ENCODE peak calls at places on chromosome 14, in five cellular contexts. B is SK-N-SH, F is foreskin fibroblast, Z is NB4, T is A549. Y is an unnamed sample.

GRCh38 chr14:90111895-90112534 is 50.2 kb downstream of the KCNK13 start:
- DNase-seq in T (peak; percentile 24), Z (no peak), F (peak; percentile 38), B (no peak), Y (no peak)

GRCh38 chr14:25120261-25120660 is 70.3 kb upstream of the STXBP6 start:
- DNase-seq in T (no peak), B (no peak), F (no peak), Z (no peak), Y (no peak)

GRCh38 chr14:32560213-32560857 is 231.2 kb downstream of the AKAP6 start:
- DNase-seq in B (peak; percentile 59), F (peak; percentile 63), T (peak; percentile 53), Z (peak; percentile 63), Y (peak; percentile 82)

GRCh38 chr14:80669416-80669815 is 272.1 kb downstream of the CEP128 start:
- DNase-seq in B (no peak), F (no peak), T (no peak), Z (no peak), Y (no peak)

GRCh38 chr14:95316826-95317225 is 2.9 kb downstream of the CLMN start:
- DNase-seq in F (no peak), B (peak; percentile 59), T (no peak), Z (no peak), Y (no peak)

GRCh38 chr14:54589076-54589475 is 22.1 kb downstream of the SAMD4A start:
- DNase-seq in B (no peak), F (peak; percentile 75), Z (no peak), T (no peak), Y (no peak)

GRCh38 chr14:100570726-100571454 is 16.3 kb downstream of the BEGAIN start:
- DNase-seq in Z (peak; percentile 26), F (no peak), B (no peak), T (no peak), Y (no peak)

GRCh38 chr14:93033983-93034670 is 81.6 kb downstream of the ITPK1 start:
- DNase-seq in Z (peak; percentile 49), B (peak; percentile 77), T (no peak), F (no peak), Y (no peak)

GRCh38 chr14:90056821-90057220 is 5.0 kb upstream of the KCNK13 start:
- DNase-seq in T (no peak), B (no peak), Z (no peak), F (no peak), Y (no peak)

GRCh38 chr14:98231210-98231609 is 1040.8 kb downstream of the BCL11B start:
- DNase-seq in Z (no peak), F (no peak), T (no peak), B (no peak), Y (no peak)

GRCh38 chr14:101224356-101225115 is 321.0 kb upstream of the RTL1 start:
- DNase-seq in F (no peak), T (no peak), Z (no peak), B (peak; percentile 78), Y (no peak)

GRCh38 chr14:66017960-66018359 is 468.2 kb upstream of the CCDC196 start:
- DNase-seq in T (no peak), F (no peak), B (no peak), Z (no peak), Y (peak; percentile 12)

GRCh38 chr14:22549981-22550670 is 38.9 kb downstream of the DAD1 start:
- DNase-seq in B (no peak), T (no peak), Z (peak; percentile 92), F (no peak), Y (peak; percentile 55)

GRCh38 chr14:100802766-100803693 is 22.9 kb upstream of the MEG3 start:
- DNase-seq in B (no peak), F (no peak), Z (no peak), T (no peak), Y (no peak)

GRCh38 chr14:61462566-61463195 is 141.3 kb downstream of the PRKCH start:
- DNase-seq in B (peak; percentile 70), Z (no peak), T (no peak), F (peak; percentile 90), Y (peak; percentile 67)

GRCh38 chr14:24162083-24162482 is 1.0 kb downstream of the IRF9 start:
- DNase-seq in F (no peak), T (no peak), Z (no peak), B (no peak), Y (no peak)

GRCh38 chr14:37196604-37197420 is 925 bp upstream of the MIPOL1 start:
- DNase-seq in Z (no peak), F (no peak), B (no peak), T (no peak), Y (no peak)

GRCh38 chr14:80049055-80049454 is 162.2 kb downstream of the DIO2 start:
- DNase-seq in F (no peak), T (no peak), B (no peak), Z (no peak), Y (no peak)

GRCh38 chr14:33847066-33847465 is 103.8 kb downstream of the EGLN3 start:
- DNase-seq in Z (no peak), F (no peak), T (no peak), B (no peak), Y (no peak)

GRCh38 chr14:20563966-20564365 is 3.1 kb upstream of the RNASE9 start:
- DNase-seq in B (no peak), T (no peak), Z (no peak), F (no peak), Y (no peak)

GRCh38 chr14:65482769-65483438 is 70.4 kb downstream of the FUT8 start:
- DNase-seq in B (no peak), Z (no peak), F (no peak), T (no peak), Y (no peak)

GRCh38 chr14:30283822-30284446 is 275.0 kb upstream of the G2E3 start:
- DNase-seq in T (peak; percentile 17), F (peak; percentile 41), Z (peak; percentile 47), B (peak; percentile 7), Y (peak; percentile 25)

GRCh38 chr14:65791551-65791981 is 379.0 kb downstream of the FUT8 start:
- DNase-seq in Z (peak; percentile 62), F (peak; percentile 38), B (peak; percentile 21), T (no peak), Y (no peak)

GRCh38 chr14:28571636-28572035 is 195.0 kb upstream of the FOXG1 start:
- DNase-seq in B (no peak), T (no peak), Z (no peak), F (no peak), Y (no peak)

GRCh38 chr14:74505831-74506230 is 12.3 kb downstream of the ISCA2 start:
- DNase-seq in Z (no peak), B (no peak), F (no peak), T (no peak), Y (no peak)

GRCh38 chr14:76201162-76201561 is 49.4 kb downstream of the GPATCH2L start:
- DNase-seq in F (peak; percentile 62), B (no peak), T (peak; percentile 51), Z (no peak), Y (peak; percentile 11)

GRCh38 chr14:75280448-75280830 is 1.8 kb downstream of the FOS start:
- DNase-seq in F (no peak), T (no peak), Z (no peak), B (no peak), Y (no peak)

GRCh38 chr14:32015166-32015565 is 61.9 kb upstream of the ARHGAP5 start:
- DNase-seq in Z (no peak), B (no peak), T (no peak), F (no peak), Y (no peak)

GRCh38 chr14:32313977-32314376 is 15.1 kb upstream of the AKAP6 start:
- DNase-seq in T (no peak), F (no peak), Z (no peak), B (no peak), Y (no peak)

GRCh38 chr14:56807586-56808168 is 2.6 kb downstream of the OTX2 start:
- DNase-seq in Z (no peak), B (no peak), T (no peak), F (no peak), Y (no peak)

GRCh38 chr14:100645200-100645985 is 58.2 kb upstream of the BEGAIN start:
- DNase-seq in Z (peak; percentile 92), F (peak; percentile 53), B (peak; percentile 84), T (peak; percentile 93), Y (peak; percentile 64)

GRCh38 chr14:71398450-71398849 is 491.2 kb downstream of the PCNX1 start:
- DNase-seq in Z (no peak), F (no peak), T (no peak), B (no peak), Y (no peak)

GRCh38 chr14:103727313-103728000 is 11.8 kb downstream of the ZFYVE21 start:
- DNase-seq in T (no peak), B (no peak), Z (no peak), F (no peak), Y (no peak)

GRCh38 chr14:104970231-104971068 is 7.7 kb downstream of the AHNAK2 start:
- DNase-seq in F (peak; percentile 83), T (peak; percentile 78), B (no peak), Z (no peak), Y (peak; percentile 59)

GRCh38 chr14:104969741-104970230 is 8.4 kb downstream of the AHNAK2 start:
- DNase-seq in B (no peak), F (no peak), T (no peak), Z (no peak), Y (no peak)

GRCh38 chr14:104968153-104968527 is 10.0 kb downstream of the AHNAK2 start:
- DNase-seq in B (peak; percentile 75), Z (no peak), F (no peak), T (peak; percentile 47), Y (no peak)

GRCh38 chr14:104967414-104968152 is 10.6 kb downstream of the AHNAK2 start:
- DNase-seq in T (no peak), B (peak; percentile 51), F (no peak), Z (no peak), Y (no peak)

GRCh38 chr14:104968541-104969401 is 9.4 kb downstream of the AHNAK2 start:
- DNase-seq in T (peak; percentile 56), B (peak; percentile 51), F (no peak), Z (peak; percentile 42), Y (no peak)
- H3K4me3 ChIP-seq in T (peak overlapping the region; percentile 67), B (no peak overlapping the region), F (peak overlapping the region; percentile 40), Z (no peak overlapping the region), Y (no peak overlapping the region)

GRCh38 chr14:87667661-87668060 is 325.3 kb downstream of the GALC start:
- DNase-seq in Z (no peak), F (no peak), T (no peak), B (no peak), Y (no peak)
- TF ChIP-seq CTCF in Z (no peak), F (no peak), T (no peak), B (no peak), Y (no peak)

DNA sequence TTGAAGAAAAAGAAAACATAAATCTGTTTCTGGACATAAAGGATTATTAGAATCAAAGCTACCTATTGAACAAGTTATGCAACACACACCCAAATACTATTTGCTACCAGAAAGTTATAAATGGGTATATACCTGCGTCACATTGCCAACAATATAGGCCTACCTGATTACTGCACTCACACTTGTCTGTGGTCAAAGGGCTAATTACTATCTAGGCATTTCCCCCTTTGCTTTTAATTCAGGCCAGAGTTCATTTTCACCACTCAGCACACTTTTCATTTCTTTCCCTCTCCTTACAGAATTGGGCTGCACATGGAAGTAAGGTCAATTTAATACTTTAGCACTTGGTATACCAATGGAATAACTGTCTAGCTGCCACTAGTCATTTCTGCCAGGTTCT is 1.7 kb downstream of the SOS2 start:
- DNase-seq in F (no peak), B (no peak), T (no peak), Z (peak; percentile 7), Y (no peak)
- H3K4me3 ChIP-seq in F (peak overlapping the region; percentile 89), B (peak overlapping the region; percentile 97), T (peak overlapping the region; percentile 90), Z (peak overlapping the region; percentile 94), Y (peak overlapping the region; percentile 71)

DNA sequence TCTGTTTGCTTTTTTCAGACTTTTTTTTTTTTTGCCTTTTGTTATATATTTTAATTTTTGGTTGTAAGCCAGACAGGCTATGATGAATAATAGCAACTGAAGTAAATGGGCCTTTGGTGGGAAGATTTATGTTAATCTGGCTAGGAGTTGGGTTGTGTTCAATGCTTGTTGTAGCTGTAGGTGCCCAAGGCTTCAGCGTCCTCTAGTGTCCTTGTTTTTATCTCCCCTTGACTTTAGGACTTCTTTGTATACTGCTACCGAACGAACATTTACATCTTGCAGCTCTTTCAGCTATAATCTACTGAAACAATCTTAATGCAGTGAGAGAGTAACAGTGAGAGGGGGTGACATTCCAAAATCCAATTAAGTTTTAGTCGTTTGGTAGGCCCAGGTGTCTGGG is 848.4 kb upstream of the FBXO33 start:
- DNase-seq in Z (no peak), F (no peak), B (no peak), T (no peak), Y (no peak)
- TF ChIP-seq CTCF in Z (no peak), F (no peak), B (no peak), T (no peak), Y (no peak)